ENCODE peak calls at places on chromosomes 2 and 18, in four cellular contexts. Q, O, J and G are unnamed samples.

GRCh38 chr2:222483513-222484039 is 59.2 kb downstream of the SGPP2 start:
- DNase-seq in Q (no peak), O (no peak), J (no peak), G (no peak)

GRCh38 chr2:175633227-175633626 is 368.8 kb downstream of the LNPK start:
- DNase-seq in Q (no peak), O (no peak), J (no peak), G (no peak)

GRCh38 chr2:71385008-71385407 is 53.4 kb downstream of the ZNF638 start:
- DNase-seq in Q (no peak), O (no peak), J (peak; percentile 89), G (no peak)

GRCh38 chr2:168766600-168766999 is 35.8 kb upstream of the NOSTRIN start:
- DNase-seq in Q (no peak), O (no peak), J (no peak), G (no peak)

GRCh38 chr2:199465390-199465789 is 7.7 kb upstream of the SATB2 start:
- DNase-seq in Q (no peak), O (no peak), J (no peak), G (no peak)

GRCh38 chr18:4074647-4075046 is 380.5 kb downstream of the DLGAP1 start:
- DNase-seq in Q (no peak), O (no peak), J (no peak), G (no peak)

GRCh38 chr2:144426355-144426754 is 93.6 kb downstream of the ZEB2 start:
- DNase-seq in Q (no peak), O (no peak), J (no peak), G (no peak)

GRCh38 chr18:62751341-62751821 is 36.0 kb downstream of the PHLPP1 start:
- DNase-seq in Q (no peak), O (no peak), J (peak; percentile 53), G (peak; percentile 39)

GRCh38 chr2:96701636-96702035 is 38.2 kb downstream of the LMAN2L start:
- DNase-seq in Q (no peak), O (no peak), J (no peak), G (no peak)

GRCh38 chr2:189298038-189298437 is 118.5 kb upstream of the COL5A2 start:
- DNase-seq in Q (no peak), O (no peak), J (peak; percentile 52), G (no peak)